ENCODE peak calls at places on chromosomes 7 and 10, in five cellular contexts. H is KG1; Y is brain microvascular endothelial cell; G is HEK293T; Q is stimulated activated naive CD8-positive, alpha-beta T cell treated with anti-CD3 and anti-CD28 coated beads, Interleukin-15, amount 100 ng/mL, for 72 hours. B is an unnamed sample.

GRCh38 chr7:132161231-132161915 is 414.9 kb downstream of the PLXNA4 start:
- DNase-seq in Q (no peak), Y (no peak), H (no peak), G (no peak), B (no peak)

GRCh38 chr7:8190121-8190895 is 71.7 kb downstream of the ICA1 start:
- DNase-seq in Q (peak), G (peak), Y (peak), H (peak), B (peak)

GRCh38 chr7:137895301-137896201 is 48.8 kb upstream of the DGKI start:
- DNase-seq in G (no peak), Y (no peak), H (no peak), Q (peak), B (no peak)

GRCh38 chr7:14761506-14762296 is 140.8 kb downstream of the DGKB start:
- DNase-seq in G (no peak), H (no peak), Q (no peak), Y (peak), B (peak)

GRCh38 chr7:100682228-100682741 is 8.7 kb downstream of the GNB2 start:
- DNase-seq in H (no peak), Y (no peak), Q (no peak), G (no peak), B (no peak)

GRCh38 chr10:125038637-125039036 is 96.7 kb downstream of the ZRANB1 start:
- DNase-seq in H (no peak), Y (no peak), G (no peak), Q (no peak), B (no peak)

GRCh38 chr7:66307591-66308215 is 102.6 kb downstream of the TPST1 start:
- DNase-seq in G (no peak), H (no peak), Q (no peak), Y (peak), B (no peak)

GRCh38 chr7:35780070-35780469 is 20.8 kb upstream of the SEPTIN7 start:
- DNase-seq in H (no peak), Q (no peak), G (no peak), Y (no peak), B (no peak)

GRCh38 chr10:59387951-59388431 is 25.6 kb upstream of the FAM13C start:
- DNase-seq in H (no peak), Y (peak), Q (no peak), G (no peak), B (no peak)

GRCh38 chr7:143040209-143040710 is 11.9 kb upstream of the OR6V1 start:
- DNase-seq in Q (no peak), H (no peak), G (no peak), Y (no peak), B (no peak)

GRCh38 chr7:39333701-39334100 is 232.5 kb upstream of the YAE1 start:
- DNase-seq in Q (no peak), G (no peak), Y (no peak), H (no peak), B (no peak)

GRCh38 chr7:112112822-112113255 is 93.4 kb downstream of the DOCK4 start:
- DNase-seq in Q (no peak), G (no peak), H (no peak), Y (peak), B (no peak)

GRCh38 chr7:76300210-76300731 is 2.2 kb upstream of the HSPB1 start:
- DNase-seq in Q (no peak), G (no peak), H (no peak), Y (peak), B (no peak)

GRCh38 chr7:130387628-130388403 is 7.5 kb downstream of the CPA1 start:
- DNase-seq in Q (no peak), H (no peak), Y (peak), G (no peak), B (no peak)

GRCh38 chr7:39967420-39968161 is 17.5 kb downstream of the CDK13 start:
- DNase-seq in Q (no peak), G (no peak), Y (no peak), H (no peak), B (no peak)

B was measured in NCI-H748 treated with DMSO at 0.1 percent for 48 hours.